ENCODE peak calls at places on chromosomes 5 and 9, in five cellular contexts. D, A, F, B and E are unnamed samples.

GRCh38 chr5:97181856-97182545 is 1.0 kb downstream of the RIOK2 start:
- DNase-seq in A (no peak), D (no peak), F (no peak), B (no peak), E (no peak)

GRCh38 chr5:179265529-179266290 is 79.6 kb downstream of the ADAMTS2 start:
- DNase-seq in A (peak), F (peak), B (peak), D (peak), E (no peak)

GRCh38 chr5:39013938-39014337 is 60.3 kb downstream of the RICTOR start:
- DNase-seq in D (no peak), F (no peak), A (no peak), B (no peak), E (no peak)

GRCh38 chr5:4700886-4701285 is 439.2 kb upstream of the ADAMTS16 start:
- DNase-seq in F (no peak), B (no peak), A (no peak), D (no peak), E (no peak)

GRCh38 chr9:86645303-86645702 is 291.1 kb upstream of the TUT7 start:
- DNase-seq in D (no peak), A (no peak), F (no peak), B (no peak), E (no peak)

GRCh38 chr5:159033351-159033657 is 66.4 kb downstream of the EBF1 start:
- DNase-seq in B (no peak), D (no peak), F (no peak), A (no peak), E (no peak)

GRCh38 chr5:76855961-76856360 is 6.1 kb downstream of the S100Z start:
- DNase-seq in D (no peak), F (no peak), B (no peak), A (no peak), E (no peak)

GRCh38 chr5:179762079-179762780 is 29.6 kb downstream of the MAML1 start:
- DNase-seq in D (peak), F (peak), B (peak), A (no peak), E (no peak)

GRCh38 chr9:107299437-107299836 is 16.4 kb downstream of the RAD23B start:
- DNase-seq in F (no peak), B (no peak), A (no peak), D (no peak), E (no peak)

GRCh38 chr5:58360794-58361193 is 99.1 kb downstream of the PLK2 start:
- DNase-seq in B (no peak), A (no peak), F (no peak), D (no peak), E (no peak)

GRCh38 chr5:57551251-57551650 is 68.6 kb upstream of the ACTBL2 start:
- DNase-seq in D (no peak), A (no peak), F (no peak), B (no peak), E (no peak)

GRCh38 chr9:23698161-23698560 is 127.9 kb downstream of the ELAVL2 start:
- DNase-seq in B (no peak), A (no peak), D (no peak), F (no peak), E (no peak)

GRCh38 chr5:2847608-2848007 is 96.1 kb upstream of the IRX2 start:
- DNase-seq in A (no peak), D (no peak), F (no peak), B (no peak), E (no peak)

GRCh38 chr9:103707181-103707580 is 386.9 kb upstream of the SMC2 start:
- DNase-seq in D (no peak), A (no peak), B (no peak), F (no peak), E (no peak)

GRCh38 chr9:126794441-126794840 is 10.4 kb upstream of the ZBTB43 start:
- DNase-seq in B (no peak), A (no peak), F (no peak), D (no peak), E (no peak)

GRCh38 chr9:121640076-121640475 is 11.4 kb upstream of the DAB2IP start:
- DNase-seq in A (peak), B (peak), D (no peak), F (peak), E (peak)

GRCh38 chr5:95925939-95926338 is 35.7 kb downstream of the ELL2 start:
- DNase-seq in B (no peak), F (no peak), A (no peak), D (no peak), E (no peak)

GRCh38 chr5:80109549-80110478 is 74.7 kb downstream of the THBS4 start:
- DNase-seq in D (no peak), B (no peak), F (no peak), A (no peak), E (no peak)

GRCh38 chr5:115946655-115947054 is 15.6 kb upstream of the LVRN start:
- DNase-seq in A (no peak), B (no peak), D (peak), F (no peak), E (no peak)

GRCh38 chr9:133857639-133858038 is 119.5 kb upstream of the SARDH start:
- DNase-seq in F (no peak), D (no peak), A (no peak), B (no peak), E (no peak)

GRCh38 chr9:113616716-113617496 is 153.4 kb downstream of the RGS3 start:
- DNase-seq in F (no peak), D (no peak), A (peak), B (peak), E (no peak)

GRCh38 chr9:72006481-72006880 is 53.9 kb downstream of the C9orf57 start:
- DNase-seq in D (no peak), F (no peak), B (no peak), A (no peak), E (no peak)

GRCh38 chr9:116700279-116700678 is 13.2 kb downstream of the TRIM32 start:
- DNase-seq in B (no peak), A (no peak), D (no peak), F (no peak), E (no peak)

GRCh38 chr5:20654746-20655145 is 666.7 kb upstream of the CDH18 start:
- DNase-seq in A (no peak), B (no peak), D (no peak), F (no peak), E (no peak)

GRCh38 chr9:99593621-99594020 is 228.1 kb upstream of the NR4A3 start:
- DNase-seq in D (no peak), B (no peak), A (no peak), F (no peak), E (no peak)

GRCh38 chr9:127913682-127914081 is 3.2 kb downstream of the ST6GALNAC4 start:
- DNase-seq in A (no peak), D (no peak), F (peak), B (no peak), E (no peak)

GRCh38 chr5:64165500-64166200 is at the start of gene RNF180:
- DNase-seq in F (peak), D (peak), B (peak), A (no peak), E (peak)

GRCh38 chr9:68950689-68951088 is 63.2 kb downstream of the PRKACG start:
- DNase-seq in B (no peak), D (no peak), F (no peak), A (no peak), E (no peak)

GRCh38 chr5:98865690-98866089 is 63.1 kb downstream of the CHD1 start:
- DNase-seq in F (no peak), D (no peak), B (no peak), A (no peak), E (no peak)

DNA sequence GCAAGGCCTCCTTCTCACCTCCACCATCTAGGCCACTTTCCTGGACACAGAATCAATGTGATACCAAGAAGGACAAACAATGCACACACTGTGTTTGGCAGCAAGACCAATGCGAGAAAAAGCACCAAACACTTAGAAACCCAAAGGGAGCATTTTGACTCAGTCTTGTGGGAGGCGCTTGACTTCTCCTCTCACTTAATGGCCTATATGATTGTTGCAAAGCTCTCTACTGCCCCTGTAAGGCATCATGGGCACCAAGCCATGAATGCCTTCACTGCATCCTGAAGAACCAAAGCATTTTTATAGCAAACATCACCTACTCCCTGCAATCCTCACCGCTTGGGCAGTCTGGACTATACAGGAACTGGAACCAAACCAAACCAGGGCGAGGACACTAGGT is 57.5 kb downstream of the CDH6 start:
- DNase-seq in A (no peak), B (no peak), D (no peak), F (no peak), E (no peak)
- TF ChIP-seq CTCF in A (no peak), B (no peak), D (peak), F (no peak), E (no peak)

GRCh38 chr9:94228616-94229015 is 30.5 kb upstream of the ZNF169 start:
- DNase-seq in A (no peak), D (no peak), B (no peak), F (no peak), E (no peak)

DNA sequence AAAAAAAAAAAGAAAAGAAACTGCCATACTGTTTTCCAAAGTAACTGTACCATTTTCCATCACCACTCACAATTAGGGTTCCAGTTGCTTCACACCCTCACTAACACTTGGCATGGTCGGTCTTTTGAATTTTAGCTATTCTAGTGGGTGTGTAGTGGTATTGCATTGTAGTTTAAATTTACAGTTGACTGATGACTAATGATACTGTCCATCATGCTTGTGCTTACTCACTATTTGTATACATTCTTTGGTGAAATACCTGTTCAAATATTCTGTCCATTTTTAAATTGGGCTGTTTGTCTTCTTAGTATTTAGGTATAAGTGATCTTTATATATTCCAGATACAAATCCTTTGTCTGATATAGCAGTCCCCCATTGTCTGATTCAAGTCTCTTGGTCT is 36.2 kb upstream of the ZNF169 start:
- DNase-seq in F (no peak), B (no peak), D (no peak), A (no peak), E (no peak)
- TF ChIP-seq CTCF in F (no peak), B (no peak), D (no peak), A (no peak), E (no peak)

DNA sequence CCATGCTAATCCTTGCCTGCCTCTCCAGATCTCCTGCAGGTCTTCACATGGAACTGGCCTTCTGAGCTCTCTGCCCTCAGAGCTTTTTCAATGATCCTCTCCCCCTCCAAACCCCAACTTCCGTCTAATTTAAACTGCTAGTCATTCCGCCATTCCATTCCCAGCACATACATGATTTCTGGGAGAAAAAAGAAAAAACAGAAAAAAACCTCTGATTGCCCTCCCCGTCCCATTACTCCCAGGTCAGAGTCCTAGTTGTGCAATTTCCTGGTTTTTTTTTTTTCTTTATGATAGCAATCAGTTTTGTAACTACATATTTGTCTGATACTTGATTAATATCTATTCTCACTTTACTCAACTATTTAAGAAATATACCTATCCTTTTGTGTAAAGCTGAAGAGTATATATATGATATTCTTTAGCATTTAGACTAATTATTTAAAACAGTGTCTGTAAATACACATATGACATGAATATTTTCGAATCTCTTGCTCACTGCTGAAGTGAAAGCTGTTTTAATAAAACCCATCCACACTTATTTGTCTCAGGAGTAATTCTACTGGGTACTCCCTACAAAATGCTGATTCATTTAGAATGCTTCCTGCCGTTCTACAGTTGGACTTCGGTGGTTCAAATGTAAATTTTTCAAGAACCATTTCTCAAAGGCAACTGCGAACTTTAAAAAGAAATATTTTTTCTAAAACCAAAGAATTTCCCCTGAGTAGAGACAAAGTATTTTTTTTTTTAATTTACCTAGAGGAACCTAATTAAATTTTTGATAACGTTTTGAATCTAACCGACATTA is 1.5 kb downstream of the HINT1 start:
- DNase-seq in D (no peak), A (no peak), B (no peak), F (peak), E (no peak)
- TF ChIP-seq CTCF in D (no peak), A (no peak), B (no peak), F (no peak), E (no peak)

DNA sequence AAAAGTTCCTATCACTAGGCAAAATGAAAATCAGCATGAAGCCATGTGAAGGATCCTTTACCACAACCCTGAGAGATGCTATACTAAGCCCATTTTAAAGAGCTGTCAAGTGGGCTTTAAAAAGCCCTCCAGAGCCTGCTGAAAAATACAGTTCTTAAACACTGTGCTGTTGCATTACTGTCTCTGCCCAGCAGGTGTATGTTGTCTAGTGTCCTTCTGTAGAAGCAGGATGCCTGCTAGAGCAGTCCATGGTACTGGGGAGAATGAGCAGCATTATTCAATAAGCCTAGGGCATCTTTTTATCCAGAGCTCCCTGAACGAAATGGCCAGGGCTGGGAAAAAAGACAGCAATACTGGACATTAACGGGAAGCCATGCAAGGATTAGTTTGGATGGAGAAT is 126.2 kb upstream of the PLCXD3 start:
- DNase-seq in B (no peak), F (peak), D (peak), A (no peak), E (no peak)
- TF ChIP-seq CTCF in B (no peak), F (no peak), D (peak), A (no peak), E (peak)

DNA sequence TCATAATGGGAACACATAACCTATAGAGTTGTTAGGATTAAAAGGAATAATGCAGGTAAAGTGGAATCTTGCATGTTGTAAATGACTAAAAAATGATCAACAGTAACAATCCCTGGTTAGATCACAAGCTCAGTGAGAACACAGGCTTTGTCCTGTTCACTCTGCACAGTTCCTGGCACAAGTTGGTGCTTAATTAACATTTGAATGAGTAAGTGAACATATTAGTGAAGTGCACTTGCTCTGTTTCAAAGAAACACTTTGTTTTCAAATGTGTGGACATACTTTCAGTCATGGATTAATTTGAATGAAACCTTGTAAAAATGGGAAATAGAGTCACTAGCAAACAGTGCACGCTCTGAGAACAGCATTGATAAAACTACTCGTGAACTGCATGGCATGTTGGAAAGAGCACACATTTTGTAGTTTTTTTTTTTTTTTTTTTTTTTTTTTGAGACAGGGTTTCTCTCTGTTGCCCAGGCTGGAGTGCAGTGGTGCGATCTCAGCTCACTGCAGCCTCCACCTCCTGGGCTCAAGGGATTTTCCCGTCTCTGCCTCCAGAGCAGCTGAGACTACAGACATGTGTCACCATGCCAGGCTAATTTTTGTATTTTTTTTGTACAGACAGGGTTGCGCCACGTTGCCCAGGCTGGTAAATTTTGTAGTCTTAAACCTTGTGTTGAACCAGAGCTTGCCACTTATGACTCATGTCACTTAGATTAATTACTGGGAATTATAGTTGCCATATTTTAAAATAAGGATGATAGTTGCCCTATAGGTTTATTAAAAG is 159.9 kb downstream of the LURAP1L start:
- DNase-seq in A (no peak), B (no peak), D (no peak), F (no peak), E (no peak)
- TF ChIP-seq CTCF in A (no peak), B (no peak), D (no peak), F (no peak), E (no peak)

GRCh38 chr5:105504-106080 is 13.6 kb downstream of the PLEKHG4B start:
- DNase-seq in F (no peak), B (no peak), D (no peak), A (no peak), E (no peak)

GRCh38 chr5:107526-107925 is 15.6 kb downstream of the PLEKHG4B start:
- DNase-seq in A (no peak), B (no peak), F (no peak), D (no peak), E (no peak)

GRCh38 chr5:109826-110225 is 17.9 kb downstream of the PLEKHG4B start:
- DNase-seq in F (no peak), A (no peak), D (no peak), B (no peak), E (no peak)

GRCh38 chr5:104778-105296 is 12.9 kb downstream of the PLEKHG4B start:
- DNase-seq in F (no peak), B (no peak), A (no peak), D (no peak), E (no peak)

DNA sequence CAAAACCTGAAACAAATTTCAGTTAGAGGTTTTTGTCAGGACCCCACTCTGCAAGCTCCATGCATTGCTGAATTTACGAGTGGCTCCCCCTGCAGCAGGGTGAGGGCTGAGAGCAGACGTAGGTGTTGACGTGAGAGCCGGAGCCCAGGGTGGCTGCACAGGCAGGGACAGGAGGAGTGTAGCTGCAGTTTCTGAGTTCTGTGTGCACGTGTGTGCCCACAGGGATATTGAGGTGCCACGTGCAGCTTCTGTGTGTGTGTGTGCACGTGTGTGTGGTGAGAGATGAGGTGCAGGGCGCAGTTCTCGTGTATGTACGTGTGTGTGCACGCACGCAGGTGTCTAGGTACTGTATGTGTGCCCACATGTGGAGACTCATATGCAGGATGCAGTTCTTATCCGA is 14.6 kb downstream of the PLEKHG4B start:
- DNase-seq in B (no peak), D (no peak), F (no peak), A (no peak), E (no peak)
- TF ChIP-seq CTCF in B (no peak), D (no peak), F (no peak), A (no peak), E (no peak)

GRCh38 chr5:156835905-156836304 is 14.2 kb upstream of the PPP1R2B start:
- DNase-seq in A (no peak), D (no peak), F (no peak), B (no peak), E (no peak)
- TF ChIP-seq CTCF in A (no peak), D (no peak), F (no peak), B (no peak), E (peak)

DNA sequence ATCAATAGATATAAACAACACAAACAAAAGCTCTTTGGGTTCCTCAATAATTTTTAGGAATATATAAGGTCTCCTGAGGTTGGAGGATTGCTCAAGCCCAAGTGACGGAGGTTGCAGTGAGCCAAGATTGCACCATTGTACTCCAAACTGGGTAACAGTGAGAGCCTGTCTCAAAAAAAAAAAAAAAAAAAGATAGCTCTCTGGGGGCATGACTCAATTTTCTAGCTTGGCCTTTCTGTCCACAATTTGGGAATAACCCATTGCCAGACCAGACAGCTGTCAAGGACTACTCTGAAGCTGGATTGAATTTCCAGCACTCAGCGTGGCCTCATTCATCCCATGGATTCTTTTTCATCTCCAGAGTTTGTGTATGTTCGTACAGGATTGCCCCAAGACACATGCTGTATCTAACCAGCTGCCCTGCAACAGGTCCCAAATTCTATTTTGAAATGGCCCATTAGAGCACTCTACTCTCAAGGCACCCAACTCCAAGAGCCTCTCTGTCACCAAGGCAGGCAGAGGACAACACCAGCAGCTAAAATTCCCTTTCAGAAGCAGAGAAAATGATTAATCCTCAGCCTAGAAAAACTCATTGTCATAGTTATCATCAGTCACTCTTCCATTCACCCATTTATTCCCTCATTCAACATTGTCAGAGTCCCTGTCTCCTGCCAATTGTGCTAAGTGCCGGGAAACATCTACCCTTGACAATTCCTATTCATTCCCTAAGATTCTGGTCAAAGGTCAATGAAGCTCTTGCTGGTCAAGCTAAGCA is 8.7 kb downstream of the FAM193B start:
- DNase-seq in F (peak), A (no peak), B (no peak), D (peak), E (no peak)
- TF ChIP-seq CTCF in F (no peak), A (no peak), B (no peak), D (no peak), E (no peak)

GRCh38 chr5:88724201-88724600 is 158.8 kb downstream of the MEF2C start:
- DNase-seq in A (no peak), D (no peak), B (no peak), F (no peak), E (no peak)
- TF ChIP-seq CTCF in A (peak), D (peak), B (peak), F (no peak), E (peak)

GRCh38 chr9:70318002-70318401 is 59.2 kb downstream of the SMC5 start:
- DNase-seq in F (no peak), A (no peak), D (no peak), B (no peak), E (no peak)
- TF ChIP-seq CTCF in F (no peak), A (no peak), D (peak), B (no peak), E (peak)